ENCODE peak calls at places on chromosomes 16 and 17, in ten cellular contexts. L is CD8-positive, alpha-beta T cell; N is A549; Q is Panc1; E is heart left ventricle; R is aorta; M is CD4-positive, CD25-positive, alpha-beta regulatory T cell; F is IMR-90; A is psoas muscle; Y is upper lobe of right lung. H is an unnamed sample.

GRCh38 chr17:76537288-76537577 is 276 bp downstream of the CYGB start:
- ATAC-seq in A (no peak), Q (peak), L (no peak), R (no peak), M (no peak), Y (peak), N (no peak), F (peak), E (no peak), H (peak)

GRCh38 chr17:44348234-44348987 is 3.3 kb downstream of the GRN start:
- ATAC-seq in F (no peak), Y (peak), M (no peak), E (no peak), A (no peak), L (no peak), N (no peak), Q (no peak), R (no peak), H (no peak)

GRCh38 chr16:15509593-15510520 is 75.5 kb downstream of the BMERB1 start:
- ATAC-seq in E (no peak), Q (no peak), N (peak), Y (no peak), R (no peak), A (no peak), L (peak), M (no peak), F (peak), H (no peak)

GRCh38 chr17:32159586-32160438 is 17.5 kb downstream of the RHOT1 start:
- ATAC-seq in F (no peak), M (no peak), L (no peak), N (peak), E (peak), R (peak), Y (peak), Q (peak), A (no peak), H (no peak)

GRCh38 chr17:16434662-16435061 is 19.3 kb downstream of the TRPV2 start:
- ATAC-seq in R (no peak), F (no peak), Q (no peak), N (no peak), A (no peak), E (no peak), Y (no peak), M (no peak), L (no peak), H (no peak)

GRCh38 chr16:88456356-88457292 is 3.5 kb downstream of the ZFPM1 start:
- ATAC-seq in M (peak), N (no peak), E (no peak), L (no peak), A (no peak), Q (no peak), Y (no peak), R (no peak), F (no peak), H (no peak)

GRCh38 chr17:78284146-78284545 is 52.7 kb downstream of the TMEM235 start:
- ATAC-seq in Y (peak), E (no peak), Q (peak), A (no peak), R (no peak), F (peak), N (peak), M (no peak), L (no peak), H (peak)

GRCh38 chr17:385195-385835 is 32.7 kb upstream of the RPH3AL start:
- ATAC-seq in A (peak), Y (peak), N (peak), L (peak), R (peak), F (peak), M (peak), Q (peak), E (peak), H (peak)

GRCh38 chr16:80966617-80967016 is 40.1 kb downstream of the CMC2 start:
- ATAC-seq in Q (no peak), Y (no peak), M (no peak), F (no peak), R (no peak), A (no peak), L (no peak), N (no peak), E (no peak), H (no peak)

GRCh38 chr16:66382171-66382965 is 15.9 kb downstream of the CDH5 start:
- ATAC-seq in Q (peak), N (peak), A (peak), F (peak), L (no peak), E (peak), Y (peak), R (peak), M (no peak), H (peak)

GRCh38 chr17:20273741-20274500 is 193.4 kb downstream of the LGALS9B start:
- ATAC-seq in L (peak), N (no peak), F (no peak), Y (no peak), M (no peak), R (no peak), Q (no peak), E (no peak), A (no peak), H (no peak)

GRCh38 chr16:84306564-84306963 is 11.9 kb downstream of the WFDC1 start:
- ATAC-seq in M (no peak), R (no peak), E (no peak), L (no peak), Y (no peak), N (no peak), Q (no peak), F (no peak), A (no peak), H (no peak)

GRCh38 chr16:1907226-1907849 is 10.9 kb downstream of the HS3ST6 start:
- ATAC-seq in M (no peak), N (no peak), A (no peak), R (no peak), L (no peak), Q (no peak), F (no peak), Y (no peak), E (no peak), H (no peak)

GRCh38 chr17:43771463-43771862 is 7.3 kb downstream of the DUSP3 start:
- ATAC-seq in E (no peak), M (no peak), Y (no peak), L (no peak), N (no peak), F (no peak), R (no peak), A (no peak), Q (no peak), H (no peak)

GRCh38 chr17:55388842-55389241 is 32.8 kb downstream of the MMD start:
- ATAC-seq in F (no peak), Q (no peak), M (no peak), A (no peak), R (no peak), N (peak), Y (no peak), L (no peak), E (no peak), H (no peak)

GRCh38 chr16:20899503-20900298 is 457 bp downstream of the DCUN1D3 start:
- ATAC-seq in R (peak), Q (no peak), L (peak), E (no peak), Y (peak), N (peak), M (peak), F (peak), A (no peak), H (peak)

GRCh38 chr17:40464392-40464855 is 21.2 kb downstream of the IGFBP4 start:
- ATAC-seq in A (no peak), N (peak), R (no peak), Q (no peak), M (no peak), L (no peak), E (no peak), Y (peak), F (no peak), H (no peak)

DNA sequence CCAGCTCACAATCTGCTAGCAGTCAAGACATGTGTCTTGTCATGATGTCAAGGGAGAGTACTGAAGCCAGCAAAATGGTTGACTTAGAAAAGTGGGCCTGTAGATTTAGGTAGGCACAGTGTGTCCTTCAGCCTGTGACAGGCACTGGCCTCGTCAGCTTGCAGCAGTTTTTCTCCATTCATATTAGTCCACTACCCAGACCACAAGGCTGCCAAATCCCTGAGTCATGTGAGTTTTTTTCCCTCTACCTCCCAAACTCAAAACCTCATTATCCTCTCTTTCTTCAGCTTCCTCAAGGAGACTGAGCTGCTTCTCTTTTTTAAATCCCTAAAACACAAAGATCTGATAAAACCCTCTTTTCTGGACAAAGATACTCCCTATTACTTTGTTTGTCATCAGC is 102.6 kb upstream of the HS3ST3A1 start:
- ATAC-seq in M (no peak), A (no peak), Y (no peak), E (no peak), Q (no peak), N (no peak), R (no peak), F (peak), L (no peak), H (no peak)
- H3K27ac ChIP-seq in M (no peak), A (no peak), Y (no peak), E (no peak), Q (no peak), N (no peak), R (no peak), F (no peak), L (no peak), H (no peak)

DNA sequence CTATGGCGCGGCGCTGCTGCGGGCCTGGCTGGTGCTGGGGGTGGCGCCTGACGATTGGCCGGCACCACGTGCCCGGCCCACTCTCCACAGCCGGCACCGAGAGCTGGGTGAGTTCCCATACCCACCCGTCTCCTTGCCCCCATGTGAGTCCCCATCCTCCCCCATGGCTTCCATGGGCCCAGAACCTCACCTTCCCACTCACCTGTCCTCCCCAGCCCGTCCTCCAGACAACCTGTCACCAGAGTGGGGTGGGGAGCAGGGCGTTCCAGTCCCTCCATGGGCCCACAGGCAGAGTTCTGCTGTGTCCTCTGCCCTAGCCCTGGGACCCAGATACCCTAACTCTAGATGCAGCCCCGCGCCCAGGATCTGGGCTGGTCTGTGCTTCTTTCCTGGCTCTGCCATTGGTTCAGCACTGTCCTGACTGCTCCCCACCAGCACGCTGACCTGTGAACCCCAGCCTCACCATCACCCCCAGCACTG is 5.5 kb downstream of the ARMC5 start:
- ATAC-seq in Q (no peak), E (no peak), L (no peak), R (no peak), A (no peak), F (no peak), M (no peak), N (no peak), Y (no peak), H (no peak)
- H3K27ac ChIP-seq in Q (no peak), E (no peak), L (no peak), R (no peak), A (no peak), F (no peak), M (no peak), N (no peak), Y (no peak), H (no peak)

DNA sequence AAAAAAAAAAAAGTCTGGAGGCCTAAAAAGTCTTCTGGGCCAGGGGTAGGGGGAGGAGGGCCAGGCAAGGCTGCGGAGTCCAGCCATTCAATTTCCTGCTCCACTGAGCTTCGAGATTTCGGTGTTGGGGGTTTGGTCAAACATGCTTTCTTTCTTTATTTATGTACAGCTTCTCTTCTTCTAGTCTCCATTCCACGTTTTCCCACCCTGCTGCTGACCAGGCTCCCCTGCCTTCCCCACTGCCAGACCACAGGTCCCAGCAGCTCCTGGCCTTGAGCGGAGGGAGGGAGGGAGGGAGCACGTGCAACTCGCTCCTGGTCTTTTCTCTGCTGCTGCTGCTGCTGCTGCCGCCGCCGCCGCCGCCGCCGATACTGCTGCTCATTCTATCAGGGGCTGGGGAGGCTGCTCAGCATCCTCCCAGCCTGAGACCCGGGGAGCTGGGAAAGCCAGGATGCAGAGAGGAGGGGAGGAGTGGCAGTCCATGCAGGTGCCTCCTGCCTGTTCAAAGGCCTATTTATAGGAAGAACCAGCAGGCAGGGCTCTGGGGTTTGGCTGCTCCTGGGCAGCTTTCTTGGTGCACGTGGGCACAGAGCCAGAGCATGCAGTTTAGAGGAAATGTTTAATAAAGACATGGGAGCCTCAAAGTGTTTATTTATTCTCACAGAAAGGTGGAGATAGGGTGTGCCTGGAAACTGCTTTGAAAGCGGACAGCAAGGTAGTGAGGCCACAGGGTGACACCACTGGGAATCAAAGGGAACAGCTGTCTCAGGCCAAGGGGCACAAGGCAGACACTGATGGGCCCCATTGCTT is 23.4 kb upstream of the ZFHX3 start:
- ATAC-seq in E (peak), N (no peak), R (no peak), A (no peak), L (no peak), M (no peak), Y (peak), Q (peak), F (peak), H (no peak)
- H3K27ac ChIP-seq in E (peak), N (peak), R (peak), A (peak), L (no peak), M (no peak), Y (no peak), Q (no peak), F (peak), H (peak)

GRCh38 chr17:56838687-56839086 is 4.7 kb downstream of the DGKE start:
- ATAC-seq in F (no peak), E (no peak), Q (no peak), R (no peak), Y (no peak), L (no peak), N (no peak), A (no peak), M (peak), H (no peak)
- H3K27ac ChIP-seq in F (no peak), E (peak), Q (no peak), R (no peak), Y (no peak), L (no peak), N (no peak), A (no peak), M (peak), H (no peak)

GRCh38 chr16:31007684-31008083 is 2.8 kb downstream of the STX1B start:
- ATAC-seq in Q (no peak), Y (no peak), N (no peak), A (no peak), E (no peak), F (no peak), M (no peak), R (no peak), L (no peak), H (no peak)
- H3K27ac ChIP-seq in Q (no peak), Y (no peak), N (no peak), A (no peak), E (no peak), F (no peak), M (no peak), R (no peak), L (no peak), H (no peak)

H was measured in gastroesophageal sphincter.